ENCODE peak calls at places on chromosomes 16 and 17, in ten cellular contexts. S is fibroblast of pulmonary artery; Y is cardiac muscle cell; Q is CD4-positive, CD25-positive, alpha-beta regulatory T cell; E is activated T-cell treated with anti-CD3 and anti-CD28 coated beads, Interleukin-2, amount 50 U/mL, for 48 hours; V is stimulated activated CD4-positive, alpha-beta T cell treated with anti-CD3 and anti-CD28 coated beads, Interleukin-15, amount 100 ng/mL, for 1 hour; H is tibial artery; R is foreskin melanocyte; K is RWPE1; M is mucosa of gallbladder. W is an unnamed sample.
A peak's percentile ranks its signal among the peaks of the same experiment; 100 is the strongest.

GRCh38 chr17:41107941-41108445 is 2.8 kb downstream of the KRTAP4-9 start:
- DNase-seq in S (no peak), Y (no peak), Q (no peak), E (no peak), V (no peak), H (no peak), R (no peak), K (no peak), M (no peak), W (no peak)

GRCh38 chr17:49508061-49508865 is 13.2 kb downstream of the NGFR start:
- DNase-seq in S (no peak), Y (no peak), Q (no peak), E (no peak), V (no peak), H (no peak), R (no peak), K (peak; percentile 96), M (no peak), W (peak; percentile 79)

GRCh38 chr17:48903401-48903800 is 4.8 kb upstream of the UBE2Z start:
- DNase-seq in S (no peak), Y (no peak), Q (no peak), E (no peak), V (no peak), H (no peak), R (no peak), K (no peak), M (no peak), W (no peak)

GRCh38 chr17:45783593-45784292 is 377 bp upstream of the CRHR1 start:
- DNase-seq in S (no peak), Y (peak; percentile 41), Q (no peak), E (no peak), V (no peak), H (no peak), R (no peak), K (no peak), M (no peak), W (no peak)

GRCh38 chr16:53566568-53566967 is 63.6 kb upstream of the AKTIP start:
- DNase-seq in S (no peak), Y (peak; percentile 32), Q (no peak), E (no peak), V (no peak), H (no peak), R (no peak), K (no peak), M (no peak), W (no peak)

GRCh38 chr16:74450236-74450635 is 29.0 kb upstream of the CLEC18B start:
- DNase-seq in S (no peak), Y (no peak), Q (no peak), E (no peak), V (no peak), H (no peak), R (peak; percentile 29), K (no peak), M (no peak), W (no peak)

GRCh38 chr17:18002171-18002570 is 29.5 kb downstream of the DRC3 start:
- DNase-seq in S (no peak), Y (no peak), Q (no peak), E (no peak), V (no peak), H (no peak), R (no peak), K (no peak), M (no peak), W (no peak)

GRCh38 chr16:1420111-1420539 is 422 bp downstream of the UQCC4 start:
- DNase-seq in S (no peak), Y (no peak), Q (no peak), E (no peak), V (no peak), H (no peak), R (no peak), K (peak; percentile 20), M (no peak), W (no peak)

GRCh38 chr17:5531019-5531418 is 44.7 kb downstream of the MIS12 start:
- DNase-seq in S (no peak), Y (no peak), Q (no peak), E (no peak), V (no peak), H (no peak), R (no peak), K (no peak), M (no peak), W (no peak)

GRCh38 chr16:56964243-56965148 is 2.7 kb downstream of the CETP start:
- DNase-seq in S (peak; percentile 85), Y (peak; percentile 90), Q (peak; percentile 87), E (peak; percentile 98), V (peak; percentile 96), H (peak; percentile 81), R (peak; percentile 53), K (no peak), M (peak; percentile 91), W (no peak)